ENCODE peak calls at places on chromosomes 2 and 18, in nine cellular contexts. G is astrocyte of the spinal cord, T is fibroblast of lung, J is lung, O is BJ, U is K562, F is GM23338, C is breast epithelium, L is cardiac muscle cell. M is an unnamed sample.

GRCh38 chr18:22558945-22559385 is 141.2 kb upstream of the CTAGE1 start:
- DNase-seq in C (no peak), F (peak), O (no peak), G (peak), J (peak), L (peak), U (peak), T (peak), M (peak)

GRCh38 chr2:140589696-140590095 is 1541.1 kb downstream of the LRP1B start:
- DNase-seq in O (no peak), G (peak), J (no peak), L (no peak), U (no peak), T (peak), C (no peak), F (no peak), M (no peak)

GRCh38 chr18:36808681-36809080 is 20.1 kb downstream of the TPGS2 start:
- DNase-seq in F (no peak), T (no peak), J (no peak), C (no peak), L (no peak), G (peak), U (no peak), O (no peak), M (peak)

GRCh38 chr2:185738679-185739472 is at the start of gene FSIP2:
- DNase-seq in J (peak), U (peak), G (peak), F (peak), L (peak), T (peak), C (no peak), O (no peak), M (peak)

GRCh38 chr2:167017021-167017420 is 128.7 kb downstream of the XIRP2 start:
- DNase-seq in G (no peak), T (no peak), F (no peak), U (no peak), O (no peak), C (no peak), J (no peak), L (no peak), M (no peak)

GRCh38 chr2:233449071-233449901 is 95.0 kb downstream of the DGKD start:
- DNase-seq in F (peak), G (peak), L (peak), O (no peak), T (peak), U (no peak), J (no peak), C (no peak), M (peak)

GRCh38 chr2:74708296-74708695 is 54.2 kb downstream of the SEMA4F start:
- DNase-seq in T (no peak), C (no peak), O (no peak), G (no peak), J (peak), L (no peak), F (no peak), U (no peak), M (no peak)

GRCh38 chr2:199488772-199489400 is 31.1 kb upstream of the SATB2 start:
- DNase-seq in L (peak), C (no peak), G (peak), T (peak), U (peak), O (no peak), J (peak), F (peak), M (peak)

GRCh38 chr2:193679850-193680249 is 1485.1 kb upstream of the TMEFF2 start:
- DNase-seq in O (no peak), U (no peak), C (no peak), F (peak), J (no peak), T (no peak), G (peak), L (no peak), M (no peak)

GRCh38 chr18:56322403-56322802 is 316.0 kb downstream of the TXNL1 start:
- DNase-seq in T (no peak), L (peak), G (no peak), F (no peak), J (no peak), O (no peak), C (no peak), U (no peak), M (no peak)

GRCh38 chr2:54895735-54896134 is 154.5 kb downstream of the RTN4 start:
- DNase-seq in U (no peak), J (no peak), L (no peak), G (peak), F (no peak), C (no peak), T (peak), O (no peak), M (peak)

GRCh38 chr2:201218780-201219179 is 35.8 kb downstream of the CASP10 start:
- DNase-seq in U (no peak), G (no peak), J (no peak), F (no peak), L (no peak), T (no peak), C (no peak), O (no peak), M (no peak)

GRCh38 chr2:177629357-177630000 is 236.9 kb downstream of the AGPS start:
- DNase-seq in T (no peak), C (no peak), J (no peak), O (no peak), U (no peak), G (no peak), L (no peak), F (no peak), M (no peak)

GRCh38 chr18:75100832-75101630 is 107.9 kb downstream of the PTGR3 start:
- DNase-seq in O (no peak), G (no peak), U (no peak), L (no peak), J (no peak), T (no peak), F (no peak), C (no peak), M (no peak)

GRCh38 chr2:102433973-102434654 is 11.2 kb downstream of the IL18RAP start:
- DNase-seq in G (no peak), O (no peak), L (no peak), F (no peak), T (no peak), U (no peak), J (no peak), C (no peak), M (no peak)

GRCh38 chr2:107721581-107721980 is 105.1 kb upstream of the RGPD4 start:
- DNase-seq in O (no peak), F (no peak), C (no peak), L (no peak), U (no peak), J (no peak), T (no peak), G (no peak), M (no peak)

GRCh38 chr2:174343638-174344455 is 9.1 kb downstream of the SP9 start:
- DNase-seq in L (no peak), G (no peak), F (peak), O (no peak), C (no peak), J (no peak), U (no peak), T (no peak), M (no peak)

GRCh38 chr18:23779696-23780303 is 90.5 kb downstream of the LAMA3 start:
- DNase-seq in G (peak), U (no peak), O (peak), F (peak), J (no peak), C (no peak), T (no peak), L (peak), M (peak)

GRCh38 chr2:74834806-74835755 is 1.2 kb downstream of the HK2 start:
- DNase-seq in J (peak), O (no peak), U (peak), F (peak), C (no peak), G (peak), L (peak), T (peak), M (peak)

GRCh38 chr2:122531803-122532344 is 776.4 kb downstream of the TSN start:
- DNase-seq in G (no peak), T (no peak), O (no peak), J (no peak), C (no peak), F (peak), U (no peak), L (no peak), M (peak)
- TF ChIP-seq CTCF in G (no peak), T (no peak), O (peak), J (no peak), C (no peak), F (peak), U (peak), L (peak), M (peak)

DNA sequence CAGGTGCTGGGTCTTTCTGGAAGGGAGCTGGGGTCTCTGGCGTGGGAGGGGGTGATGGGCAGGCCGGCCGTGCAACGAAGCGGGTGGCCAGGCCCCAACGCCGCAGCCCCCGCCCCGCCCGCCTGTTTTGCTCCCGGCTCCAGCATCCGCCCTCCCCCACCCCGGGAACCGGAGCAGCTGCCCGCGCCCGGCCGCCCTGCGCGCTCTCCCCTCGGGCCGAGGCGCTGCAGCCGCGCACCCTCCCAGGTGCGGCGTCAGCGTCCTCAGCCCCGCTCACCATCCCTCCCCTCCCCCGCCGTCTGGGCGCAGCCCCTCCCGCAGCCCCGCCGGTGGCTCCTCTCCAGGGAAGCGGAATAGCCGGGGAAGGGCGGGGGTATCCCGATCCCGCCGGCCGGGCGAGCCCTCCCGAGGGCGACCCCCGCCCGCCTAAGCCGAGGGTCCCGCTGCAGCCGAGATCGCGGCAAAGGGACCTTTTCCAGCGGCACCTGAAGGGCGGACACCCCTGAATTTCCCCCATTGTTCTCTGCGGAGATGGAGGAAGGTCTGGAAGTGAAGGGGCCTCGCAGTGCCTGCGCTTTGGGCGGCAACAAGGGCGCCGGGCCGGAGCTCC is 510 bp downstream of the KIF1A start:
- DNase-seq in F (peak), J (no peak), G (no peak), U (no peak), L (peak), C (no peak), O (no peak), T (no peak), M (no peak)
- H3K4me3 ChIP-seq in F (peak), J (no peak), G (no peak), U (no peak), L (peak), C (peak), O (no peak), T (no peak), M (no peak)

DNA sequence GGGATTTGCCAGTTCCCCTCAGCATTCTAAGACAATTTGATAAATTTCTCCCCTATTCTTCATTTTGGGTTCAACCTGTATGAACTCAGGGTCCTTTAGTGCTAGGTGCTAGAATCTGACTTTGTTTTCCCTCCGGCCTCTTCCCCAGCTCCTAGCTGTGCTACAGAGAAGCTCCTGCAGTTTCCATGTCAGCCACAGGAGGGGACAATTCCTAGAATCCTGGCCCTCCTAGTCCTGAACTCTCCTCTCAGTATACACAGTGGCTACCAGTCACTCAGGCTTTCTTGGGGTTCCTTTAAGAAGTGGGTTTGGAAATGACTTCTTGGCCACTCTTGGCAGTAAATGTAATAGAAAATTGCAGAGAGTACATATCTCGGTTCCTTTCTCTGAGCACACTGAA is 4.9 kb upstream of the CHST10 start:
- DNase-seq in G (peak), O (no peak), C (no peak), T (peak), U (peak), F (peak), L (peak), J (no peak), M (peak)
- TF ChIP-seq CTCF in G (peak), O (peak), C (no peak), T (peak), U (peak), F (peak), L (peak), J (no peak), M (peak)

DNA sequence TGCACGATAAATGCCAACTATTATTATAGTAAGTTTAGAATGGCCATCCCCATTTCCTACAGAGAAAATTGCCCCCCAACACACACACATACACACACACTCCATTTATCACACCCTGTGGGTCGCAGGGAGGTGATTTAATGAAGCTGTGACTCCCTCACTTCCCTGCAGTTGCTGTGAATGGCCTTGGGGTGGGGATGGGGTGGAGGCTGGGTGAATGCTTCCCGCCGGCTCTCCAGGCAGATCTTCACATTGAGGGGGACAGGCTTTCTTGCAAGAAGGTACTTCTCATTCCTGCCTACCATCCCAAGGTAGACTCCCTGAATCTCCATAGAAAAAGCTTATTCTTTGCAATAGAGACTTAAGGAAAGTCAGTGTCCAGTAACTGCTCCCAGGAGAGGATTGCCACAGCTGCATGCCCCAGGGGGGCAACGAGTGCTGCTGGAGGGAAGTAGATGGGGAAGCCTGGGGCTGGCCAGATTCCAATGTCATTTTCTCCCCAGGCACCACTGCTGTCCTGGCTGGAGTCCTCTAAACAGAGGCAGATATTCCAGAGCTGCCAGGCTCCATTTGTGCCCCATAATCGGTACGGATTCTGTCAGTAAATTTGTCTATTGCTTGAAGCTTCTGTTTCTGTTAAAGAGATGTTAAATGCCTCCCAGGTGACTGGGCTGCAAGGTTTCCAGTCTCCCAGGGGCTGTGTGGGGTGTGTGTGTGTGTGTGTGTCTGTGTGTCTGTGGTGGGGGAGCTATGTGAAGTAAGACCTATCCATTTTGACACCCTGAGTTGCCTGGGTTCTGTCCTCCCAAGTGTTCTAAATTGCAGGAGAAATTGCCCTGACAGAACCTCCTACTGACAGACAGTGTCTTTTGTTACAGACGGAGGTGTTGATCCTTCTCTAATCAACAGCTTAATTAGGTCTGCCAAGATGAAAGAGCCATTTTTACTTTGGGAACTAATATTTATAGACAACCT is 265.4 kb downstream of the SRBD1 start:
- DNase-seq in L (no peak), O (no peak), U (no peak), F (peak), T (no peak), J (peak), G (no peak), C (no peak), M (no peak)
- H3K4me3 ChIP-seq in L (no peak), O (no peak), U (no peak), F (no peak), T (no peak), J (no peak), G (no peak), C (no peak), M (no peak)

DNA sequence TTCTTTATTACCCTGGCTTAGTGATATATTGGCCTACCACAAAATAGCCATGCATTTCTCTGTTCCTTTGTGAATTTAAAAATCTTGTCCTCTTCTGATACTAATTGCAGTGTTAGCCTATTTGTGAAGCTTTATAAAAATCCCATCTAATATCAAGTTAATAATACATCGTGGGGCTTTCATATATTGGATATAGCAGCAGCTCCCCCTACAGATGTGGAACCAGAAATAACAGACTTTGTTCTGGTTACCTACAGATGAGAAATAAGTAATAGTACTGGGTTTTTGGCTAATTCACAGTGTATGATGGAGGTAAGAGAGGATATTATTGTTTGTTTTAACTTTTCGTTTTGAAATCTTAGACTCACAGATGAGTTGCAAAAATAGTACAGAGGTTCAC is 1661.7 kb upstream of the PIK3C3 start:
- DNase-seq in L (peak), G (no peak), F (peak), C (no peak), U (no peak), O (no peak), T (peak), J (no peak), M (peak)
- TF ChIP-seq CTCF in L (peak), G (peak), F (peak), C (no peak), U (no peak), O (no peak), T (peak), J (no peak), M (peak)

DNA sequence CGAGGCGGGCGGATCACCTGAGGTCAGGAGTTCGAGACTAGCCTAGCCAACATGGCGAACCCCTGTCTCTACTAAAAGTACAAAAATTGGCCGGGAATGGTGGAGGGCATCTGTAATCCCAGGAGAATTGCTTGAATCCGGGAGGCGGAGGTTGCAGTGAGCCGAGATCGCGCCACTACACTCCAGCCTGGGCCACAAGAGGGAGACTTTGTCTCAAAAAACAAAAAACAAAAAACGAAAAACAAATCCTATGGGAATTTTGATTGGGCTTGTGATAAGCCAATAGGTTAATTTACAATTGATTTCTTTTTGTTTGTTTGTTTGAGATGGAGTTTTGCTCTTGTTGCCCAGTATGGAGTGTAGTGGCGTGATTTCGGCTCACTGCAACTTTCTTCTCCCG is 24.2 kb upstream of the TOGARAM2 start:
- DNase-seq in J (no peak), C (no peak), U (no peak), L (no peak), G (no peak), O (no peak), F (peak), T (peak), M (peak)
- H3K4me3 ChIP-seq in J (no peak), C (no peak), U (peak), L (no peak), G (no peak), O (peak), F (peak), T (no peak), M (no peak)

GRCh38 chr2:219638217-219638947 is 11.0 kb downstream of the SLC4A3 start:
- DNase-seq in G (no peak), F (peak), J (no peak), L (no peak), C (no peak), T (no peak), U (no peak), O (no peak), M (no peak)
- TF ChIP-seq CTCF in G (peak), F (peak), J (no peak), L (peak), C (no peak), T (no peak), U (peak), O (peak), M (no peak)

DNA sequence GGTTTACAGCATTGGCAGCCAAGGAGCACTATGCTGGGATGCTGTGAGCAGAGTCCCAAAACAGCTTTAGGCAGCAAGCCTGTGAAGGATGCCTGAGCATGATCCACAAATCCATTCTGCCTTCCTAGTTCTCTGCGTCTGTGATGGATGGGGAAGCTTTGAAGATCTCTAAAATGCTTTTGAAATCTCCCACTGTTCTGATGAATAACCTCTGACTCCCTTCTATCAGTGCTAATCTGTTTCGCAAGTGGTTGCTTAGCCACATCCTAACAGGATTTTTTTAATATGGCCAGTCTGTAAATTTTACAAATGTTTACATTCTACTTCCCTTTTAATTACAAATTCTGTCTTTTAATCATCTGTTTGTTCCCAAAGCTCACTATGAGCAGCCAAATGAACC is 319.2 kb downstream of the GULP1 start:
- DNase-seq in J (no peak), T (peak), F (no peak), C (no peak), O (no peak), L (no peak), U (no peak), G (peak), M (peak)
- H3K4me3 ChIP-seq in J (no peak), T (no peak), F (no peak), C (no peak), O (no peak), L (no peak), U (no peak), G (no peak), M (no peak)